ENCODE peak calls at places on chromosomes 7 and 10, in six cellular contexts. One of them, this sample, is unnamed.

GRCh38 chr7:69002416-69002815 is 595.9 kb upstream of the AUTS2 start:
- DNase-seq in MM.1S: no peak
- DNase-seq in AG10803: peak; percentile 87
- DNase-seq in endodermal cell: no peak
- DNase-seq in A549: no peak
- DNase-seq in astrocyte of the spinal cord: peak; percentile 69
- DNase-seq in this sample: peak; percentile 54

GRCh38 chr10:58239561-58240169 is 28.0 kb downstream of the IPMK start:
- DNase-seq in MM.1S: no peak
- DNase-seq in AG10803: peak; percentile 22
- DNase-seq in endodermal cell: no peak
- DNase-seq in A549: no peak
- DNase-seq in astrocyte of the spinal cord: peak; percentile 28
- DNase-seq in this sample: peak; percentile 41

GRCh38 chr10:905503-905902 is 26.0 kb downstream of the LARP4B start:
- DNase-seq in MM.1S: no peak
- DNase-seq in AG10803: peak; percentile 4
- DNase-seq in endodermal cell: no peak
- DNase-seq in A549: no peak
- DNase-seq in astrocyte of the spinal cord: no peak
- DNase-seq in this sample: peak; percentile 37

GRCh38 chr10:61791216-61791615 is 110.3 kb upstream of the ARID5B start:
- DNase-seq in MM.1S: no peak
- DNase-seq in AG10803: peak; percentile 86
- DNase-seq in endodermal cell: no peak
- DNase-seq in A549: no peak
- DNase-seq in astrocyte of the spinal cord: peak; percentile 56
- DNase-seq in this sample: no peak

GRCh38 chr10:98433881-98434732 is 12.6 kb downstream of the HPS1 start:
- DNase-seq in MM.1S: no peak
- DNase-seq in AG10803: peak; percentile 6
- DNase-seq in endodermal cell: no peak
- DNase-seq in A549: no peak
- DNase-seq in astrocyte of the spinal cord: peak; percentile 67
- DNase-seq in this sample: peak; percentile 11

GRCh38 chr7:46969303-46970130 is 612.4 kb downstream of the TNS3 start:
- DNase-seq in MM.1S: no peak
- DNase-seq in AG10803: peak; percentile 93
- DNase-seq in endodermal cell: no peak
- DNase-seq in A549: no peak
- DNase-seq in astrocyte of the spinal cord: peak; percentile 46
- DNase-seq in this sample: peak; percentile 45

GRCh38 chr10:77513783-77514331 is 123.8 kb downstream of the KCNMA1 start:
- DNase-seq in MM.1S: no peak
- DNase-seq in AG10803: peak; percentile 92
- DNase-seq in endodermal cell: peak; percentile 78
- DNase-seq in A549: peak; percentile 55
- DNase-seq in astrocyte of the spinal cord: peak; percentile 89
- DNase-seq in this sample: peak; percentile 70

GRCh38 chr10:124288928-124289921 is 129.5 kb downstream of the OAT start:
- DNase-seq in MM.1S: no peak
- DNase-seq in AG10803: no peak
- DNase-seq in endodermal cell: peak; percentile 30
- DNase-seq in A549: no peak
- DNase-seq in astrocyte of the spinal cord: no peak
- DNase-seq in this sample: no peak

GRCh38 chr10:119686465-119687191 is 35.4 kb downstream of the BAG3 start:
- DNase-seq in MM.1S: peak; percentile 74
- DNase-seq in AG10803: peak; percentile 74
- DNase-seq in endodermal cell: peak; percentile 92
- DNase-seq in A549: peak; percentile 81
- DNase-seq in astrocyte of the spinal cord: peak; percentile 91
- DNase-seq in this sample: peak; percentile 93

GRCh38 chr7:128863433-128863989 is 855 bp downstream of the ATP6V1F start:
- DNase-seq in MM.1S: peak; percentile 87
- DNase-seq in AG10803: peak; percentile 77
- DNase-seq in endodermal cell: peak; percentile 87
- DNase-seq in A549: peak; percentile 91
- DNase-seq in astrocyte of the spinal cord: peak; percentile 69
- DNase-seq in this sample: peak; percentile 77

GRCh38 chr7:76512941-76513816 is 2.8 kb downstream of the UPK3B start:
- DNase-seq in MM.1S: no peak
- DNase-seq in AG10803: no peak
- DNase-seq in endodermal cell: peak; percentile 87
- DNase-seq in A549: peak; percentile 68
- DNase-seq in astrocyte of the spinal cord: no peak
- DNase-seq in this sample: peak; percentile 11

GRCh38 chr10:29067161-29067560 is 221.7 kb upstream of the LYZL1 start:
- DNase-seq in MM.1S: no peak
- DNase-seq in AG10803: peak; percentile 38
- DNase-seq in endodermal cell: no peak
- DNase-seq in A549: no peak
- DNase-seq in astrocyte of the spinal cord: no peak
- DNase-seq in this sample: peak; percentile 21

GRCh38 chr7:133755922-133756321 is 371.2 kb upstream of the LRGUK start:
- DNase-seq in MM.1S: no peak
- DNase-seq in AG10803: no peak
- DNase-seq in endodermal cell: no peak
- DNase-seq in A549: no peak
- DNase-seq in astrocyte of the spinal cord: no peak
- DNase-seq in this sample: no peak

GRCh38 chr10:76328348-76328747 is 896.9 kb downstream of the LRMDA start:
- DNase-seq in MM.1S: no peak
- DNase-seq in AG10803: no peak
- DNase-seq in endodermal cell: no peak
- DNase-seq in A549: no peak
- DNase-seq in astrocyte of the spinal cord: no peak
- DNase-seq in this sample: no peak

GRCh38 chr10:77974396-77975074 is 48.0 kb upstream of the DLG5 start:
- DNase-seq in MM.1S: no peak
- DNase-seq in AG10803: peak; percentile 48
- DNase-seq in endodermal cell: peak; percentile 90
- DNase-seq in A549: peak; percentile 32
- DNase-seq in astrocyte of the spinal cord: peak; percentile 63
- DNase-seq in this sample: peak; percentile 65

GRCh38 chr7:77800158-77800557 is 1.6 kb downstream of the PHTF2 start:
- DNase-seq in MM.1S: no peak
- DNase-seq in AG10803: no peak
- DNase-seq in endodermal cell: no peak
- DNase-seq in A549: no peak
- DNase-seq in astrocyte of the spinal cord: no peak
- DNase-seq in this sample: peak; percentile 57

GRCh38 chr10:86285136-86285790 is 81.3 kb downstream of the GRID1 start:
- DNase-seq in MM.1S: no peak
- DNase-seq in AG10803: no peak
- DNase-seq in endodermal cell: peak; percentile 32
- DNase-seq in A549: no peak
- DNase-seq in astrocyte of the spinal cord: no peak
- DNase-seq in this sample: no peak

GRCh38 chr10:124155781-124156401 is 62.5 kb upstream of the CHST15 start:
- DNase-seq in MM.1S: no peak
- DNase-seq in AG10803: no peak
- DNase-seq in endodermal cell: peak; percentile 48
- DNase-seq in A549: no peak
- DNase-seq in astrocyte of the spinal cord: peak; percentile 53
- DNase-seq in this sample: peak; percentile 64

GRCh38 chr7:157803906-157804305 is 467.1 kb downstream of the DNAJB6 start:
- DNase-seq in MM.1S: no peak
- DNase-seq in AG10803: no peak
- DNase-seq in endodermal cell: no peak
- DNase-seq in A549: no peak
- DNase-seq in astrocyte of the spinal cord: no peak
- DNase-seq in this sample: no peak

GRCh38 chr10:92756233-92757065 is 66.7 kb downstream of the HHEX start:
- DNase-seq in MM.1S: peak; percentile 87
- DNase-seq in AG10803: no peak
- DNase-seq in endodermal cell: no peak
- DNase-seq in A549: no peak
- DNase-seq in astrocyte of the spinal cord: no peak
- DNase-seq in this sample: peak; percentile 31

GRCh38 chr10:46283945-46284285 is 2.9 kb upstream of the ANTXRL start:
- DNase-seq in MM.1S: no peak
- DNase-seq in AG10803: no peak
- DNase-seq in endodermal cell: no peak
- DNase-seq in A549: no peak
- DNase-seq in astrocyte of the spinal cord: no peak
- DNase-seq in this sample: no peak
- H3K4me3 ChIP-seq in MM.1S: peak overlapping the region; percentile 71
- H3K4me3 ChIP-seq in AG10803: peak overlapping the region; percentile 64
- H3K4me3 ChIP-seq in endodermal cell: peak overlapping the region; percentile 79
- H3K4me3 ChIP-seq in A549: peak overlapping the region; percentile 65
- H3K4me3 ChIP-seq in astrocyte of the spinal cord: peak overlapping the region; percentile 51
- H3K4me3 ChIP-seq in this sample: peak overlapping the region; percentile 61

DNA sequence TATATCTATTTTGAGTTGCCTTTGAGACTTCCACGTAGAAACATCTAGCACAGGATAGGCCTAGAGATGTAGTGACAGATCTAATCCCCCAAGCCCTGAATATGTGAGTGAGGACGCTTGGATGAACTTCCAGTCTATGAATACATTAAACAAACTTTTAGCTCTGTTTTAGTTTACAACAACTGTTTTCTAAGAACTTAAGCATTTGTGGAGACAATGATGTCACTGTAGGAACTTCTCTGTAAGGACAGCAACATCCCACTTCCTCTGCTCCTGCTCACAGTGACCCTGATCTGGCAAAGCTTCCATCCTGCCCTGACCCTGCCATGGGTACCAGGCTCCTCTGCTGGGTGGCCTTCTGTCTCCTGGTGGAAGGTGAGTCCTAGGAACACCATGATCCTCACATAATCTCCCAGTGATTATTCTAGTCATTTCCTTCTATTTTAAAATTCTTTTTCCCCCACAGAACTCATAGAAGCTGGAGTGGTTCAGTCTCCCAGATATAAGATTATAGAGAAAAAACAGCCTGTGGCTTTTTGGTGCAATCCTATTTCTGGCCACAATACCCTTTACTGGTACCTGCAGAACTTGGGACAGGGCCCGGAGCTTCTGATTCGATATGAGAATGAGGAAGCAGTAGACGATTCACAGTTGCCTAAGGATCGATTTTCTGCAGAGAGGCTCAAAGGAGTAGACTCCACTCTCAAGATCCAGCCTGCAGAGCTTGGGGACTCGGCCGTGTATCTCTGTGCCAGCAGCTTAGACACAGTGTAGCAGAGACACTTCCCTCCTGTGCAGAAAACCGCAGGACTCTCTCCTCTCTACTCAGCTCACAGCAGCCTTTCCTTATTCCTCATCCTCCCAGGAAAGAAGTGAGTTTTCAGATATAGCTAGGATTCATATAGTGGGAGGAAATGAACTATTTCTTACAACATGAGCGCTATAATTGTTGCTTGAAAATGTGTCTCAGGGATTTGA is 194.4 kb upstream of the PRSS1 start:
- DNase-seq in MM.1S: no peak
- DNase-seq in AG10803: peak; percentile 64
- DNase-seq in endodermal cell: no peak
- DNase-seq in A549: no peak
- DNase-seq in astrocyte of the spinal cord: no peak
- DNase-seq in this sample: no peak
- H3K4me3 ChIP-seq in MM.1S: no peak overlapping the region
- H3K4me3 ChIP-seq in AG10803: no peak overlapping the region
- H3K4me3 ChIP-seq in endodermal cell: no peak overlapping the region
- H3K4me3 ChIP-seq in A549: no peak overlapping the region
- H3K4me3 ChIP-seq in astrocyte of the spinal cord: no peak overlapping the region
- H3K4me3 ChIP-seq in this sample: no peak overlapping the region

DNA sequence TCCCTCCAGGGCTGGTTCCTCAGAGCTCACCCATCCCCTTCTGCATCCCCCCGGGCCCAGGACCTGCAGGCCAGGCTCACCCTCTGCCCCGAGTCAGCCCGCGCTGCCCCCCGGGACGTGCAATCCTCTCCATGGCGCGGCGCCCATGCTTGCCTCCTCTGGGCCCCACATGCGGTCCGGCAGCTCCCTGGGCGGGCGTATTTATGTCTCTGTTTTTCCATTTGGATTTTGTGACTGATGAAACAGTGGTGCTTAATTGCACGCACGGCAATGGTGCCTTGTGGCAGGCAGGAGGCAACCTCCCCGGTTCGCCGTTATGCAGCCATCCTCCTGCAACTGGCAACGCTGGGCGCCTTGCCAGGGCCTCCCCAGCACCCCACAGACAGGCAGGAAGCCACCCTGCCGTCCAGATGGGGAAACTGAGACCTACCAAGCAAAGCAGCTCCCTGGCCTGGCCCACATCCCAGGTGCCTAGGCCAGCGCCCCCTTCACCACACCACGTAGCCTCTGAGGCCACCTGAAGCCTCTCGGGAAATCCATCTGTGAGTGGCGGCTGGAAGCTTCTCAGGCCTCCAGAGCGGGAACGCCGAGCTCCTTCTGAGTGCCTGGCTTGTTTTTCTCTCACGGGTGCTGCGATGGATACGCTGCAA is 58.5 kb downstream of the UNCX start:
- DNase-seq in MM.1S: no peak
- DNase-seq in AG10803: peak; percentile 80
- DNase-seq in endodermal cell: no peak
- DNase-seq in A549: no peak
- DNase-seq in astrocyte of the spinal cord: no peak
- DNase-seq in this sample: no peak
- H3K4me3 ChIP-seq in MM.1S: no peak overlapping the region
- H3K4me3 ChIP-seq in AG10803: peak overlapping the region; percentile 56
- H3K4me3 ChIP-seq in endodermal cell: no peak overlapping the region
- H3K4me3 ChIP-seq in A549: no peak overlapping the region
- H3K4me3 ChIP-seq in astrocyte of the spinal cord: no peak overlapping the region
- H3K4me3 ChIP-seq in this sample: no peak overlapping the region

GRCh38 chr7:50268223-50268622 is 36.3 kb upstream of the IKZF1 start:
- DNase-seq in MM.1S: no peak
- DNase-seq in AG10803: no peak
- DNase-seq in endodermal cell: no peak
- DNase-seq in A549: no peak
- DNase-seq in astrocyte of the spinal cord: no peak
- DNase-seq in this sample: no peak
- H3K4me3 ChIP-seq in MM.1S: no peak overlapping the region
- H3K4me3 ChIP-seq in AG10803: no peak overlapping the region
- H3K4me3 ChIP-seq in endodermal cell: no peak overlapping the region
- H3K4me3 ChIP-seq in A549: no peak overlapping the region
- H3K4me3 ChIP-seq in astrocyte of the spinal cord: no peak overlapping the region
- H3K4me3 ChIP-seq in this sample: no peak overlapping the region

DNA sequence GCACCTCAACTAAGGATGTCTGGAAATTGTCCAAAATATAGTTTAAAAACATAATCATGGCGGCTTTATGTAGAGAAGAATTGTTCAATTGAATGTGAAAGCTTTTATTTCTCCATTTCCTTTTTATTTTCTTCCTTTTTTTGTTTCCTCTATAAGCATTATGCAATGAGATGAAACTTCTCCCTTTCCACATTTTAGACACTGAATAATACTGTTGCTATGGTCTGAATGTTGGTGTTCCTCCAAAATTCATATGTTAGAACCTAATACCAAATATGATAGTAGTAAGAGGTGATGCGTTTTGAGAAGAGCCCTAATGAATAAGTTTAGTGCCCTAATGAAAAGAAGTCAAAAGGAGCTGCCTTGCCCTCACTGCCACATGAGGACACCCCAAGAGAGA is 175.0 kb downstream of the RNLS start:
- DNase-seq in MM.1S: no peak
- DNase-seq in AG10803: peak; percentile 66
- DNase-seq in endodermal cell: no peak
- DNase-seq in A549: no peak
- DNase-seq in astrocyte of the spinal cord: no peak
- DNase-seq in this sample: no peak
- H3K4me3 ChIP-seq in MM.1S: no peak overlapping the region
- H3K4me3 ChIP-seq in AG10803: no peak overlapping the region
- H3K4me3 ChIP-seq in endodermal cell: no peak overlapping the region
- H3K4me3 ChIP-seq in A549: no peak overlapping the region
- H3K4me3 ChIP-seq in astrocyte of the spinal cord: no peak overlapping the region
- H3K4me3 ChIP-seq in this sample: no peak overlapping the region

This sample was measured in fibroblast of pulmonary artery.